ENCODE peak calls at places on chromosomes 12 and 14, in five cellular contexts. Z is IMR-90, O is H9, U is mesendoderm, G is mesenchymal stem cell. D is an unnamed sample. For H3K4me1, the result is how much of the 10 kb centered on the place peaks cover.

GRCh38 chr14:98304574-98304973 is 967.4 kb downstream of the BCL11B start:
- DNase-seq in G (no peak), O (no peak), U (no peak), Z (no peak), D (no peak)

GRCh38 chr14:20848316-20848954 is 42.8 kb upstream of the RNASE3 start:
- DNase-seq in G (no peak), Z (peak), O (no peak), U (peak), D (no peak)

GRCh38 chr12:78457951-78458350 is 406.6 kb upstream of the SYT1 start:
- DNase-seq in Z (peak), U (no peak), O (no peak), G (peak), D (no peak)

GRCh38 chr12:3207174-3207573 is 130.0 kb downstream of the TSPAN9 start:
- DNase-seq in G (no peak), Z (no peak), U (no peak), O (no peak), D (no peak)

GRCh38 chr14:23113346-23114119 is 5.5 kb downstream of the CEBPE start:
- DNase-seq in U (no peak), G (peak), O (no peak), Z (peak), D (no peak)

GRCh38 chr12:12945591-12945990 is 6.4 kb downstream of the GPRC5D start:
- DNase-seq in U (no peak), Z (no peak), G (no peak), O (no peak), D (no peak)

GRCh38 chr14:95419569-95419968 is 96.9 kb downstream of the SYNE3 start:
- DNase-seq in O (no peak), U (no peak), Z (no peak), G (no peak), D (no peak)

GRCh38 chr14:33794791-33795300 is 156.0 kb downstream of the EGLN3 start:
- DNase-seq in G (peak), Z (no peak), O (no peak), U (no peak), D (no peak)

GRCh38 chr14:89409961-89410360 is 7.1 kb downstream of the FOXN3 start:
- DNase-seq in O (no peak), U (no peak), G (no peak), Z (no peak), D (no peak)

GRCh38 chr12:52370906-52371608 is 3.8 kb upstream of the KRT85 start:
- DNase-seq in G (no peak), Z (peak), U (no peak), O (no peak), D (no peak)

GRCh38 chr12:46266869-46267617 is 1.8 kb downstream of the SLC38A1 start:
- DNase-seq in O (peak), U (peak), Z (peak), G (peak), D (peak)

GRCh38 chr14:62420853-62421252 is 624.4 kb downstream of the KCNH5 start:
- DNase-seq in O (no peak), G (peak), U (no peak), Z (no peak), D (no peak)

GRCh38 chr14:102180248-102180998 is 40.7 kb downstream of the WDR20 start:
- DNase-seq in O (no peak), U (no peak), Z (no peak), G (no peak), D (no peak)
- H3K9ac ChIP-seq in O (no peak), U (no peak), Z (no peak), G (no peak), D (no peak)

DNA sequence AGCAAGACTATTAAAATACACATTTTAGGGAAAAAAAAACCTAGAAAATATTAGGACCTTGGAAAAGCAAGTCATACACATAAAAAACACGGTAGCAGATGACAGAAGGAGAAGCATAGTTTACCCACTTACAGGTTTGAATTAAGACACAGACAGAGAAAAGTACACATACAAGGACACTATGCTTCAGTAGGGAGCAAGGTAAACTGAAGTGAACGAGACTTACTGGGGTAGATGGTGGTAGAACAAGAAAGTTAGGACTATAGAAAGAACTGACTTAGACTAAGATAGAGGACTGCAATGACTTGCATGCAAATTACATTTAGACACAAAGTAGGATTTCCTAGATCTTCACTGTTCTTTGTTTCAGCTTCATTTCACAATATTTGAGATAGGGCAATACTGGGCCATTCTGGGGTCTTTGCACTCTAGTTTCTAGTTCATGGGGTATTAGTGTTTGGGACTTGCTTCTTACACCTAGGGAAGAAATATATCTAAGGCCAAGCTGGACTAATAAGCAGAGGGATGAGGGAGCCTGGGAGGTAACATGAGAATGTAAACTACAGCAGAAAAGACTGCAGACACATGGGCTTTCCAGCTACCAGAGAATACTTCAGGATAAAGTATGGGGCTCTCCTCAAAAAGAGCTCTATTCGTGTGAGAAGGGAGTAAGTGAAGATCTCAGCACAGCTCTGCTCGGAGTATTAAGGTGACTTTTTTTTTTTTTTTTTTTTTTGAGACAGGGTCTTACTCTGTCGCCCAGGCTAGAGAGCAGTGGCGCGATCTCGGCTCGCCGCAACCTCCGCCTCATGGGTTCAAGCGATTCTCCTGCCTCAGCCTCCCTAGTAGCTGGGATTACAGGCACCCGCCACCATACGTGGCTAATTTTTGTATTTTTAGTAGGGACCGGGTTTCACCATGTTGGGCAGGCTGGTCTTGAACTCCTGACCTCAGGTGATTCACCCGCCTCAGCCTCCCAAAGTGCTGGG is 27.8 kb upstream of the STAC3 start:
- DNase-seq in G (no peak), O (no peak), U (no peak), Z (peak), D (no peak)
- H3K4me1 ChIP-seq in G (under half), O (under half), U (under half), Z (under half), D (under half)

GRCh38 chr12:95859344-95859816 is 628 bp downstream of the SNRPF start:
- DNase-seq in G (peak), O (no peak), U (peak), Z (peak), D (peak)

GRCh38 chr12:95857799-95858198 is 953 bp upstream of the SNRPF start:
- DNase-seq in U (no peak), O (no peak), Z (no peak), G (no peak), D (no peak)

GRCh38 chr12:95859947-95860850 is 1.4 kb downstream of the SNRPF start:
- DNase-seq in Z (no peak), U (no peak), O (no peak), G (no peak), D (no peak)

GRCh38 chr12:95857151-95857550 is 1.6 kb upstream of the SNRPF start:
- DNase-seq in Z (no peak), U (peak), O (peak), G (no peak), D (no peak)

GRCh38 chr12:95858451-95859343 is at the start of gene SNRPF:
- DNase-seq in U (peak), Z (peak), O (peak), G (peak), D (peak)
- H3K18ac ChIP-seq in U (peak), Z (no peak), O (peak), G (peak), D (peak)

GRCh38 chr12:77120156-77120555 is 54.8 kb upstream of the E2F7 start:
- DNase-seq in U (no peak), O (no peak), Z (peak), G (peak), D (no peak)

GRCh38 chr12:77122236-77122635 is 56.9 kb upstream of the E2F7 start:
- DNase-seq in Z (peak), U (no peak), G (peak), O (no peak), D (no peak)

GRCh38 chr12:77120695-77121094 is 55.3 kb upstream of the E2F7 start:
- DNase-seq in O (no peak), Z (peak), G (peak), U (no peak), D (no peak)

GRCh38 chr12:77124767-77125166 is 59.4 kb upstream of the E2F7 start:
- DNase-seq in Z (peak), G (no peak), O (no peak), U (no peak), D (no peak)

GRCh38 chr12:77122661-77123060 is 57.3 kb upstream of the E2F7 start:
- DNase-seq in G (peak), O (no peak), Z (peak), U (no peak), D (no peak)
- H3K9ac ChIP-seq in G (peak), O (no peak), Z (no peak), U (no peak), D (no peak)

D was measured in neuronal stem cell.